ENCODE peak calls at places on chromosomes 2 and 18, in nine cellular contexts. One of them, this sample, is unnamed. For H4K20me1, the result is how much of the 10 kb centered on the place peaks cover.

GRCh38 chr2:157024129-157024528 is 233.4 kb upstream of the GALNT5 start:
- DNase-seq in MM.1S: no peak
- DNase-seq in GM23338: no peak
- DNase-seq in GM23248: no peak
- DNase-seq in neural progenitor cell: no peak
- DNase-seq in OCI-LY7: no peak
- DNase-seq in hepatocyte: peak
- DNase-seq in HCT116: no peak
- DNase-seq in SK-N-SH: no peak
- DNase-seq in this sample: no peak

GRCh38 chr18:6017160-6017559 is 121.8 kb upstream of the TMEM200C start:
- DNase-seq in GM23338: no peak
- DNase-seq in OCI-LY7: no peak
- DNase-seq in HCT116: no peak
- DNase-seq in MM.1S: no peak
- DNase-seq in neural progenitor cell: no peak
- DNase-seq in GM23248: no peak
- DNase-seq in SK-N-SH: no peak
- DNase-seq in hepatocyte: no peak
- DNase-seq in this sample: no peak

GRCh38 chr2:3264010-3264744 is 113.4 kb downstream of the EIPR1 start:
- DNase-seq in hepatocyte: no peak
- DNase-seq in SK-N-SH: no peak
- DNase-seq in OCI-LY7: no peak
- DNase-seq in MM.1S: no peak
- DNase-seq in neural progenitor cell: no peak
- DNase-seq in HCT116: no peak
- DNase-seq in GM23248: no peak
- DNase-seq in GM23338: no peak
- DNase-seq in this sample: no peak

GRCh38 chr2:28233070-28233718 is 159.5 kb upstream of the FOSL2 start:
- DNase-seq in GM23338: no peak
- DNase-seq in neural progenitor cell: no peak
- DNase-seq in OCI-LY7: no peak
- DNase-seq in HCT116: no peak
- DNase-seq in SK-N-SH: no peak
- DNase-seq in hepatocyte: peak
- DNase-seq in GM23248: peak
- DNase-seq in MM.1S: no peak
- DNase-seq in this sample: peak

GRCh38 chr18:9629709-9630108 is 15.3 kb upstream of the PPP4R1 start:
- DNase-seq in hepatocyte: no peak
- DNase-seq in GM23338: no peak
- DNase-seq in OCI-LY7: no peak
- DNase-seq in HCT116: no peak
- DNase-seq in GM23248: peak
- DNase-seq in neural progenitor cell: peak
- DNase-seq in MM.1S: no peak
- DNase-seq in SK-N-SH: no peak
- DNase-seq in this sample: no peak

GRCh38 chr2:227862741-227863588 is 8.5 kb upstream of the DAW1 start:
- DNase-seq in GM23338: peak
- DNase-seq in HCT116: peak
- DNase-seq in MM.1S: no peak
- DNase-seq in GM23248: peak
- DNase-seq in hepatocyte: peak
- DNase-seq in neural progenitor cell: no peak
- DNase-seq in SK-N-SH: no peak
- DNase-seq in OCI-LY7: no peak
- DNase-seq in this sample: peak

GRCh38 chr2:74181739-74182138 is 3.1 kb upstream of the MOB1A start:
- DNase-seq in GM23248: peak
- DNase-seq in GM23338: no peak
- DNase-seq in HCT116: no peak
- DNase-seq in hepatocyte: no peak
- DNase-seq in neural progenitor cell: no peak
- DNase-seq in OCI-LY7: peak
- DNase-seq in SK-N-SH: peak
- DNase-seq in MM.1S: peak
- DNase-seq in this sample: no peak

GRCh38 chr2:210356944-210357343 is 42.0 kb upstream of the MYL1 start:
- DNase-seq in neural progenitor cell: no peak
- DNase-seq in OCI-LY7: no peak
- DNase-seq in hepatocyte: no peak
- DNase-seq in SK-N-SH: no peak
- DNase-seq in GM23248: no peak
- DNase-seq in HCT116: no peak
- DNase-seq in GM23338: peak
- DNase-seq in MM.1S: no peak
- DNase-seq in this sample: no peak

GRCh38 chr2:68190991-68191731 is 33.5 kb downstream of the PNO1 start:
- DNase-seq in SK-N-SH: no peak
- DNase-seq in neural progenitor cell: no peak
- DNase-seq in GM23338: no peak
- DNase-seq in MM.1S: no peak
- DNase-seq in HCT116: peak
- DNase-seq in GM23248: peak
- DNase-seq in hepatocyte: no peak
- DNase-seq in OCI-LY7: no peak
- DNase-seq in this sample: peak

GRCh38 chr2:17621781-17622180 is 81.3 kb downstream of the VSNL1 start:
- DNase-seq in OCI-LY7: no peak
- DNase-seq in GM23338: no peak
- DNase-seq in neural progenitor cell: no peak
- DNase-seq in SK-N-SH: no peak
- DNase-seq in GM23248: peak
- DNase-seq in HCT116: no peak
- DNase-seq in hepatocyte: no peak
- DNase-seq in MM.1S: no peak
- DNase-seq in this sample: peak

GRCh38 chr2:163834221-163834620 is 98.4 kb upstream of the FIGN start:
- DNase-seq in HCT116: no peak
- DNase-seq in SK-N-SH: peak
- DNase-seq in OCI-LY7: no peak
- DNase-seq in GM23248: peak
- DNase-seq in neural progenitor cell: no peak
- DNase-seq in GM23338: no peak
- DNase-seq in hepatocyte: no peak
- DNase-seq in MM.1S: no peak
- DNase-seq in this sample: no peak

GRCh38 chr2:32925283-32925682 is 21.5 kb upstream of the LTBP1 start:
- DNase-seq in HCT116: no peak
- DNase-seq in SK-N-SH: no peak
- DNase-seq in OCI-LY7: no peak
- DNase-seq in GM23338: no peak
- DNase-seq in MM.1S: no peak
- DNase-seq in neural progenitor cell: no peak
- DNase-seq in GM23248: no peak
- DNase-seq in hepatocyte: no peak
- DNase-seq in this sample: no peak

GRCh38 chr2:9222246-9222898 is 15.8 kb downstream of the ASAP2 start:
- DNase-seq in hepatocyte: no peak
- DNase-seq in GM23248: peak
- DNase-seq in MM.1S: no peak
- DNase-seq in neural progenitor cell: no peak
- DNase-seq in HCT116: no peak
- DNase-seq in GM23338: no peak
- DNase-seq in SK-N-SH: no peak
- DNase-seq in OCI-LY7: no peak
- DNase-seq in this sample: no peak
- H4K20me1 ChIP-seq in hepatocyte: under half
- H4K20me1 ChIP-seq in GM23248: under half
- H4K20me1 ChIP-seq in MM.1S: under half
- H4K20me1 ChIP-seq in neural progenitor cell: half or more
- H4K20me1 ChIP-seq in HCT116: under half
- H4K20me1 ChIP-seq in GM23338: under half
- H4K20me1 ChIP-seq in SK-N-SH: half or more
- H4K20me1 ChIP-seq in OCI-LY7: under half
- H4K20me1 ChIP-seq in this sample: under half

DNA sequence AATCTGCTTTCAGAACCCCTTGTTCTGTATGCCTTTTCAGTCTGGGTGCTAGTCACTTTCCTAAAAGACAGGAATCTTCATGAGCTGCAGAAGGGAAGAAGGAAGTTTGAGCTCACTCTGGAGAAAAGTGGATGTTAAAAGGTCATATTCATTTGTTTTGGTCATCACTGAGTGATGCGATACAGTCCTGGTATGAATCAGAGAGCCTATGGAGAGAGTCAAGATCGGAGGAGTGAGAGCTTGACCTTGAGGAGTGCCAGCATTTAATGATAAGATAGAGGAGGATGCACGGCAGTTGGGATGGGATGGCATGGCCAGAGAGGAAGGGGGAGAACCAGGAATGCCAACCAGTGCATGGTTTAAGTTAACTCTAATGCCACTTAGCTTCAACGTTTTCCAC is 19.6 kb downstream of the USP39 start:
- DNase-seq in HCT116: no peak
- DNase-seq in MM.1S: no peak
- DNase-seq in hepatocyte: no peak
- DNase-seq in GM23248: peak
- DNase-seq in SK-N-SH: no peak
- DNase-seq in OCI-LY7: no peak
- DNase-seq in neural progenitor cell: no peak
- DNase-seq in GM23338: no peak
- DNase-seq in this sample: no peak
- TF ChIP-seq EZH2phosphoT487 in HCT116: no peak
- TF ChIP-seq EZH2phosphoT487 in MM.1S: no peak
- TF ChIP-seq EZH2phosphoT487 in hepatocyte: no peak
- TF ChIP-seq EZH2phosphoT487 in GM23248: no peak
- TF ChIP-seq EZH2phosphoT487 in SK-N-SH: no peak
- TF ChIP-seq EZH2phosphoT487 in OCI-LY7: no peak
- TF ChIP-seq EZH2phosphoT487 in neural progenitor cell: no peak
- TF ChIP-seq EZH2phosphoT487 in GM23338: no peak
- TF ChIP-seq EZH2phosphoT487 in this sample: no peak

GRCh38 chr2:112092286-112093041 is 37.4 kb downstream of the TMEM87B start:
- DNase-seq in GM23248: peak
- DNase-seq in neural progenitor cell: no peak
- DNase-seq in SK-N-SH: no peak
- DNase-seq in hepatocyte: no peak
- DNase-seq in GM23338: peak
- DNase-seq in HCT116: no peak
- DNase-seq in MM.1S: no peak
- DNase-seq in OCI-LY7: no peak
- DNase-seq in this sample: peak
- H3K4me2 ChIP-seq in GM23248: peak
- H3K4me2 ChIP-seq in neural progenitor cell: no peak
- H3K4me2 ChIP-seq in SK-N-SH: peak
- H3K4me2 ChIP-seq in hepatocyte: no peak
- H3K4me2 ChIP-seq in GM23338: no peak
- H3K4me2 ChIP-seq in HCT116: no peak
- H3K4me2 ChIP-seq in MM.1S: no peak
- H3K4me2 ChIP-seq in OCI-LY7: no peak
- H3K4me2 ChIP-seq in this sample: no peak

GRCh38 chr2:20618886-20619521 is 31.9 kb downstream of the HS1BP3 start:
- DNase-seq in HCT116: no peak
- DNase-seq in SK-N-SH: no peak
- DNase-seq in GM23338: no peak
- DNase-seq in hepatocyte: no peak
- DNase-seq in MM.1S: no peak
- DNase-seq in neural progenitor cell: no peak
- DNase-seq in OCI-LY7: no peak
- DNase-seq in GM23248: no peak
- DNase-seq in this sample: no peak

GRCh38 chr2:20621366-20622295 is 29.3 kb downstream of the HS1BP3 start:
- DNase-seq in neural progenitor cell: no peak
- DNase-seq in SK-N-SH: peak
- DNase-seq in GM23338: no peak
- DNase-seq in hepatocyte: no peak
- DNase-seq in GM23248: no peak
- DNase-seq in MM.1S: no peak
- DNase-seq in OCI-LY7: no peak
- DNase-seq in HCT116: no peak
- DNase-seq in this sample: no peak

GRCh38 chr2:20620696-20621365 is 30.1 kb downstream of the HS1BP3 start:
- DNase-seq in HCT116: no peak
- DNase-seq in MM.1S: no peak
- DNase-seq in OCI-LY7: no peak
- DNase-seq in neural progenitor cell: no peak
- DNase-seq in GM23248: no peak
- DNase-seq in SK-N-SH: peak
- DNase-seq in hepatocyte: no peak
- DNase-seq in GM23338: no peak
- DNase-seq in this sample: no peak

GRCh38 chr2:20619624-20620024 is 31.3 kb downstream of the HS1BP3 start:
- DNase-seq in OCI-LY7: no peak
- DNase-seq in hepatocyte: no peak
- DNase-seq in GM23248: no peak
- DNase-seq in HCT116: no peak
- DNase-seq in neural progenitor cell: no peak
- DNase-seq in SK-N-SH: no peak
- DNase-seq in GM23338: no peak
- DNase-seq in MM.1S: no peak
- DNase-seq in this sample: no peak

DNA sequence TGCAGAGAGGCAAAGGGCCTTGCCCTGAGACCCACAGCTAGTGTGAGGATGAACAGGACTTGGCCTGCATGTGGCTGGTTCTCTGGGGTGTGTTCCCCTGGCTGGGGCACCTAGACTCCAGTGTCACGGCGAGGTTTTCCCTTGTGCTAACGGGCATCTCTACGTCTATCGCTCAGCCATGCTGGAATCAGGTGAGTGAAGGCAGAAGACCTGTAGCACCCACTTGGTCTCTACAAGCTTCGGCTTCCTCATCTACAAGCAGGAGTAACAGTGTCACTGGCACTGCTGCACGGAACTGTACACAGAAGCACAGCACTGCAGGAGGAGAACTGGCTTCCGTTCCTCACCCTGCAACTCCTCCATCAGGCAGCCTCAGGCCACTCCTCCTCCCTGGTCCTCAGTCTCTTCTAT is 30.6 kb downstream of the HS1BP3 start:
- DNase-seq in MM.1S: no peak
- DNase-seq in GM23248: no peak
- DNase-seq in OCI-LY7: no peak
- DNase-seq in HCT116: no peak
- DNase-seq in GM23338: no peak
- DNase-seq in hepatocyte: no peak
- DNase-seq in neural progenitor cell: no peak
- DNase-seq in SK-N-SH: peak
- DNase-seq in this sample: no peak
- H4K20me1 ChIP-seq in MM.1S: under half
- H4K20me1 ChIP-seq in GM23248: under half
- H4K20me1 ChIP-seq in OCI-LY7: under half
- H4K20me1 ChIP-seq in HCT116: under half
- H4K20me1 ChIP-seq in GM23338: under half
- H4K20me1 ChIP-seq in hepatocyte: under half
- H4K20me1 ChIP-seq in neural progenitor cell: under half
- H4K20me1 ChIP-seq in SK-N-SH: under half
- H4K20me1 ChIP-seq in this sample: under half

This sample was measured in PC-3.